ENCODE peak calls at places on chromosomes 1 and 21, in nine cellular contexts. One of them, this sample, is unnamed.
A peak's percentile ranks its signal among the peaks of the same experiment; 100 is the strongest.

GRCh38 chr1:93635614-93636543 is 45.8 kb downstream of the BCAR3 start:
- DNase-seq in D721Med: no peak
- DNase-seq in stromal cell of bone marrow: no peak
- DNase-seq in NCI-H2171 treated with DMSO at 0.1 percent for 48 hours: no peak
- DNase-seq in activated CD4-positive, alpha-beta T cell treated with anti-CD3 and anti-CD28 coated beads, Interleukin-2, amount 50 U/mL, for 24 hours: no peak
- DNase-seq in NCI-H460: no peak
- DNase-seq in kidney glomerular epithelial cell: no peak
- DNase-seq in T-helper 1 cell: no peak
- DNase-seq in tibial artery: no peak
- DNase-seq in this sample: no peak

GRCh38 chr1:109438798-109439297 is 12.6 kb upstream of the PSMA5 start:
- DNase-seq in D721Med: no peak
- DNase-seq in stromal cell of bone marrow: peak; percentile 96
- DNase-seq in NCI-H2171 treated with DMSO at 0.1 percent for 48 hours: no peak
- DNase-seq in activated CD4-positive, alpha-beta T cell treated with anti-CD3 and anti-CD28 coated beads, Interleukin-2, amount 50 U/mL, for 24 hours: no peak
- DNase-seq in NCI-H460: no peak
- DNase-seq in kidney glomerular epithelial cell: peak; percentile 61
- DNase-seq in T-helper 1 cell: no peak
- DNase-seq in tibial artery: no peak
- DNase-seq in this sample: peak; percentile 68

GRCh38 chr1:87024936-87025537 is 110.6 kb downstream of the HS2ST1 start:
- DNase-seq in D721Med: no peak
- DNase-seq in stromal cell of bone marrow: peak; percentile 6
- DNase-seq in NCI-H2171 treated with DMSO at 0.1 percent for 48 hours: peak; percentile 80
- DNase-seq in activated CD4-positive, alpha-beta T cell treated with anti-CD3 and anti-CD28 coated beads, Interleukin-2, amount 50 U/mL, for 24 hours: no peak
- DNase-seq in NCI-H460: peak; percentile 33
- DNase-seq in kidney glomerular epithelial cell: peak; percentile 12
- DNase-seq in T-helper 1 cell: no peak
- DNase-seq in tibial artery: no peak
- DNase-seq in this sample: no peak

GRCh38 chr1:46555826-46556619 is 4.6 kb upstream of the KNCN start:
- DNase-seq in D721Med: no peak
- DNase-seq in stromal cell of bone marrow: no peak
- DNase-seq in NCI-H2171 treated with DMSO at 0.1 percent for 48 hours: no peak
- DNase-seq in activated CD4-positive, alpha-beta T cell treated with anti-CD3 and anti-CD28 coated beads, Interleukin-2, amount 50 U/mL, for 24 hours: no peak
- DNase-seq in NCI-H460: no peak
- DNase-seq in kidney glomerular epithelial cell: no peak
- DNase-seq in T-helper 1 cell: no peak
- DNase-seq in tibial artery: no peak
- DNase-seq in this sample: no peak

GRCh38 chr1:117077267-117077666 is 17.1 kb downstream of the TTF2 start:
- DNase-seq in D721Med: no peak
- DNase-seq in stromal cell of bone marrow: peak; percentile 82
- DNase-seq in NCI-H2171 treated with DMSO at 0.1 percent for 48 hours: no peak
- DNase-seq in activated CD4-positive, alpha-beta T cell treated with anti-CD3 and anti-CD28 coated beads, Interleukin-2, amount 50 U/mL, for 24 hours: peak; percentile 71
- DNase-seq in NCI-H460: peak; percentile 58
- DNase-seq in kidney glomerular epithelial cell: peak; percentile 84
- DNase-seq in T-helper 1 cell: no peak
- DNase-seq in tibial artery: no peak
- DNase-seq in this sample: no peak

GRCh38 chr1:216422821-216423529 is at the start of gene USH2A:
- DNase-seq in D721Med: no peak
- DNase-seq in stromal cell of bone marrow: no peak
- DNase-seq in NCI-H2171 treated with DMSO at 0.1 percent for 48 hours: peak; percentile 45
- DNase-seq in activated CD4-positive, alpha-beta T cell treated with anti-CD3 and anti-CD28 coated beads, Interleukin-2, amount 50 U/mL, for 24 hours: no peak
- DNase-seq in NCI-H460: no peak
- DNase-seq in kidney glomerular epithelial cell: no peak
- DNase-seq in T-helper 1 cell: no peak
- DNase-seq in tibial artery: no peak
- DNase-seq in this sample: no peak

GRCh38 chr1:234244482-234244881 is 128.8 kb upstream of the COA6 start:
- DNase-seq in D721Med: no peak
- DNase-seq in stromal cell of bone marrow: no peak
- DNase-seq in NCI-H2171 treated with DMSO at 0.1 percent for 48 hours: no peak
- DNase-seq in activated CD4-positive, alpha-beta T cell treated with anti-CD3 and anti-CD28 coated beads, Interleukin-2, amount 50 U/mL, for 24 hours: no peak
- DNase-seq in NCI-H460: no peak
- DNase-seq in kidney glomerular epithelial cell: no peak
- DNase-seq in T-helper 1 cell: no peak
- DNase-seq in tibial artery: no peak
- DNase-seq in this sample: no peak

GRCh38 chr1:32066489-32066873 is 6.3 kb upstream of the TMEM39B start:
- DNase-seq in D721Med: no peak
- DNase-seq in stromal cell of bone marrow: peak; percentile 72
- DNase-seq in NCI-H2171 treated with DMSO at 0.1 percent for 48 hours: peak; percentile 55
- DNase-seq in activated CD4-positive, alpha-beta T cell treated with anti-CD3 and anti-CD28 coated beads, Interleukin-2, amount 50 U/mL, for 24 hours: no peak
- DNase-seq in NCI-H460: peak; percentile 84
- DNase-seq in kidney glomerular epithelial cell: peak; percentile 18
- DNase-seq in T-helper 1 cell: no peak
- DNase-seq in tibial artery: peak; percentile 89
- DNase-seq in this sample: peak; percentile 94

GRCh38 chr21:44405948-44406872 is 49.1 kb upstream of the LRRC3 start:
- DNase-seq in D721Med: no peak
- DNase-seq in stromal cell of bone marrow: no peak
- DNase-seq in NCI-H2171 treated with DMSO at 0.1 percent for 48 hours: no peak
- DNase-seq in activated CD4-positive, alpha-beta T cell treated with anti-CD3 and anti-CD28 coated beads, Interleukin-2, amount 50 U/mL, for 24 hours: no peak
- DNase-seq in NCI-H460: no peak
- DNase-seq in kidney glomerular epithelial cell: peak; percentile 34
- DNase-seq in T-helper 1 cell: no peak
- DNase-seq in tibial artery: no peak
- DNase-seq in this sample: peak; percentile 12

GRCh38 chr1:189805735-189806134 is 671.9 kb downstream of the BRINP3 start:
- DNase-seq in D721Med: no peak
- DNase-seq in stromal cell of bone marrow: no peak
- DNase-seq in NCI-H2171 treated with DMSO at 0.1 percent for 48 hours: no peak
- DNase-seq in activated CD4-positive, alpha-beta T cell treated with anti-CD3 and anti-CD28 coated beads, Interleukin-2, amount 50 U/mL, for 24 hours: no peak
- DNase-seq in NCI-H460: no peak
- DNase-seq in kidney glomerular epithelial cell: no peak
- DNase-seq in T-helper 1 cell: no peak
- DNase-seq in tibial artery: no peak
- DNase-seq in this sample: no peak

GRCh38 chr1:6177681-6178380 is 2.3 kb downstream of the CHD5 start:
- DNase-seq in D721Med: no peak
- DNase-seq in stromal cell of bone marrow: no peak
- DNase-seq in NCI-H2171 treated with DMSO at 0.1 percent for 48 hours: no peak
- DNase-seq in activated CD4-positive, alpha-beta T cell treated with anti-CD3 and anti-CD28 coated beads, Interleukin-2, amount 50 U/mL, for 24 hours: no peak
- DNase-seq in NCI-H460: no peak
- DNase-seq in kidney glomerular epithelial cell: no peak
- DNase-seq in T-helper 1 cell: no peak
- DNase-seq in tibial artery: no peak
- DNase-seq in this sample: no peak

GRCh38 chr1:223016890-223017289 is 126.2 kb downstream of the TLR5 start:
- DNase-seq in D721Med: no peak
- DNase-seq in stromal cell of bone marrow: no peak
- DNase-seq in NCI-H2171 treated with DMSO at 0.1 percent for 48 hours: no peak
- DNase-seq in activated CD4-positive, alpha-beta T cell treated with anti-CD3 and anti-CD28 coated beads, Interleukin-2, amount 50 U/mL, for 24 hours: no peak
- DNase-seq in NCI-H460: no peak
- DNase-seq in kidney glomerular epithelial cell: no peak
- DNase-seq in T-helper 1 cell: no peak
- DNase-seq in tibial artery: no peak
- DNase-seq in this sample: no peak

GRCh38 chr21:41605178-41605933 is 97.4 kb upstream of the TMPRSS2 start:
- DNase-seq in D721Med: no peak
- DNase-seq in stromal cell of bone marrow: no peak
- DNase-seq in NCI-H2171 treated with DMSO at 0.1 percent for 48 hours: no peak
- DNase-seq in activated CD4-positive, alpha-beta T cell treated with anti-CD3 and anti-CD28 coated beads, Interleukin-2, amount 50 U/mL, for 24 hours: no peak
- DNase-seq in NCI-H460: no peak
- DNase-seq in kidney glomerular epithelial cell: no peak
- DNase-seq in T-helper 1 cell: no peak
- DNase-seq in tibial artery: peak; percentile 18
- DNase-seq in this sample: no peak

GRCh38 chr1:10629816-10630571 is 155.2 kb downstream of the PEX14 start:
- DNase-seq in D721Med: no peak
- DNase-seq in stromal cell of bone marrow: no peak
- DNase-seq in NCI-H2171 treated with DMSO at 0.1 percent for 48 hours: no peak
- DNase-seq in activated CD4-positive, alpha-beta T cell treated with anti-CD3 and anti-CD28 coated beads, Interleukin-2, amount 50 U/mL, for 24 hours: no peak
- DNase-seq in NCI-H460: no peak
- DNase-seq in kidney glomerular epithelial cell: no peak
- DNase-seq in T-helper 1 cell: peak; percentile 8
- DNase-seq in tibial artery: no peak
- DNase-seq in this sample: no peak

GRCh38 chr21:43766734-43767497 is 9.2 kb downstream of the CSTB start:
- DNase-seq in D721Med: no peak
- DNase-seq in stromal cell of bone marrow: no peak
- DNase-seq in NCI-H2171 treated with DMSO at 0.1 percent for 48 hours: peak; percentile 43
- DNase-seq in activated CD4-positive, alpha-beta T cell treated with anti-CD3 and anti-CD28 coated beads, Interleukin-2, amount 50 U/mL, for 24 hours: no peak
- DNase-seq in NCI-H460: peak; percentile 88
- DNase-seq in kidney glomerular epithelial cell: no peak
- DNase-seq in T-helper 1 cell: no peak
- DNase-seq in tibial artery: no peak
- DNase-seq in this sample: no peak

GRCh38 chr1:90558126-90558525 is 159.0 kb downstream of the BARHL2 start:
- DNase-seq in D721Med: no peak
- DNase-seq in stromal cell of bone marrow: no peak
- DNase-seq in NCI-H2171 treated with DMSO at 0.1 percent for 48 hours: no peak
- DNase-seq in activated CD4-positive, alpha-beta T cell treated with anti-CD3 and anti-CD28 coated beads, Interleukin-2, amount 50 U/mL, for 24 hours: no peak
- DNase-seq in NCI-H460: no peak
- DNase-seq in kidney glomerular epithelial cell: no peak
- DNase-seq in T-helper 1 cell: no peak
- DNase-seq in tibial artery: no peak
- DNase-seq in this sample: no peak

GRCh38 chr1:218303176-218303575 is 18.1 kb downstream of the RRP15 start:
- DNase-seq in D721Med: no peak
- DNase-seq in stromal cell of bone marrow: no peak
- DNase-seq in NCI-H2171 treated with DMSO at 0.1 percent for 48 hours: no peak
- DNase-seq in activated CD4-positive, alpha-beta T cell treated with anti-CD3 and anti-CD28 coated beads, Interleukin-2, amount 50 U/mL, for 24 hours: no peak
- DNase-seq in NCI-H460: no peak
- DNase-seq in kidney glomerular epithelial cell: no peak
- DNase-seq in T-helper 1 cell: no peak
- DNase-seq in tibial artery: no peak
- DNase-seq in this sample: no peak

GRCh38 chr21:36113647-36114428 is 21.0 kb upstream of the CBR3 start:
- DNase-seq in D721Med: no peak
- DNase-seq in stromal cell of bone marrow: no peak
- DNase-seq in NCI-H2171 treated with DMSO at 0.1 percent for 48 hours: peak; percentile 79
- DNase-seq in activated CD4-positive, alpha-beta T cell treated with anti-CD3 and anti-CD28 coated beads, Interleukin-2, amount 50 U/mL, for 24 hours: peak; percentile 30
- DNase-seq in NCI-H460: no peak
- DNase-seq in kidney glomerular epithelial cell: no peak
- DNase-seq in T-helper 1 cell: peak; percentile 53
- DNase-seq in tibial artery: no peak
- DNase-seq in this sample: no peak

GRCh38 chr1:165815725-165816124 is 11.7 kb upstream of the UCK2 start:
- DNase-seq in D721Med: no peak
- DNase-seq in stromal cell of bone marrow: no peak
- DNase-seq in NCI-H2171 treated with DMSO at 0.1 percent for 48 hours: no peak
- DNase-seq in activated CD4-positive, alpha-beta T cell treated with anti-CD3 and anti-CD28 coated beads, Interleukin-2, amount 50 U/mL, for 24 hours: no peak
- DNase-seq in NCI-H460: no peak
- DNase-seq in kidney glomerular epithelial cell: peak; percentile 15
- DNase-seq in T-helper 1 cell: no peak
- DNase-seq in tibial artery: no peak
- DNase-seq in this sample: no peak

GRCh38 chr1:184801503-184801902 is 46.8 kb upstream of the EDEM3 start:
- DNase-seq in D721Med: no peak
- DNase-seq in stromal cell of bone marrow: peak; percentile 60
- DNase-seq in NCI-H2171 treated with DMSO at 0.1 percent for 48 hours: no peak
- DNase-seq in activated CD4-positive, alpha-beta T cell treated with anti-CD3 and anti-CD28 coated beads, Interleukin-2, amount 50 U/mL, for 24 hours: no peak
- DNase-seq in NCI-H460: no peak
- DNase-seq in kidney glomerular epithelial cell: no peak
- DNase-seq in T-helper 1 cell: no peak
- DNase-seq in tibial artery: peak; percentile 41
- DNase-seq in this sample: peak; percentile 24

This sample was measured in HS-27A.